ENCODE peak calls at places on chromosomes 16 and 17, in four cellular contexts. One of them, this sample, is unnamed.

GRCh38 chr17:33039874-33040273 is 48.2 kb downstream of the SPACA3 start:
- DNase-seq in skeletal muscle cell: peak; percentile 43
- DNase-seq in HCT116: no peak
- DNase-seq in cardiac fibroblast: peak; percentile 48
- DNase-seq in this sample: no peak

GRCh38 chr16:85754403-85754802 is 3.5 kb upstream of the C16orf74 start:
- DNase-seq in cardiac fibroblast: no peak
- DNase-seq in HCT116: no peak
- DNase-seq in skeletal muscle cell: no peak
- DNase-seq in this sample: no peak

GRCh38 chr16:57784334-57784733 is 18.0 kb downstream of the KIFC3 start:
- DNase-seq in HCT116: no peak
- DNase-seq in cardiac fibroblast: no peak
- DNase-seq in skeletal muscle cell: no peak
- DNase-seq in this sample: no peak

GRCh38 chr16:77276686-77277085 is 77.5 kb downstream of the SYCE1L start:
- DNase-seq in HCT116: no peak
- DNase-seq in skeletal muscle cell: no peak
- DNase-seq in cardiac fibroblast: no peak
- DNase-seq in this sample: no peak

GRCh38 chr16:66278111-66278531 is 88.4 kb upstream of the CDH5 start:
- DNase-seq in HCT116: no peak
- DNase-seq in cardiac fibroblast: no peak
- DNase-seq in skeletal muscle cell: no peak
- DNase-seq in this sample: no peak

GRCh38 chr16:68229431-68230175 is 6.3 kb downstream of the ESRP2 start:
- DNase-seq in HCT116: no peak
- DNase-seq in cardiac fibroblast: peak; percentile 81
- DNase-seq in skeletal muscle cell: peak; percentile 21
- DNase-seq in this sample: no peak

GRCh38 chr16:77599793-77600415 is 122.4 kb upstream of the NUDT7 start:
- DNase-seq in HCT116: peak; percentile 19
- DNase-seq in cardiac fibroblast: peak; percentile 46
- DNase-seq in skeletal muscle cell: no peak
- DNase-seq in this sample: no peak

GRCh38 chr17:40563371-40564052 is 1.8 kb downstream of the CCR7 start:
- DNase-seq in cardiac fibroblast: no peak
- DNase-seq in HCT116: no peak
- DNase-seq in skeletal muscle cell: no peak
- DNase-seq in this sample: no peak

GRCh38 chr16:78677332-78677731 is 577.9 kb downstream of the WWOX start:
- DNase-seq in HCT116: no peak
- DNase-seq in skeletal muscle cell: no peak
- DNase-seq in cardiac fibroblast: peak; percentile 11
- DNase-seq in this sample: no peak

GRCh38 chr17:2624292-2624731 is 30.9 kb downstream of the PAFAH1B1 start:
- DNase-seq in cardiac fibroblast: no peak
- DNase-seq in skeletal muscle cell: no peak
- DNase-seq in HCT116: no peak
- DNase-seq in this sample: no peak

GRCh38 chr16:30458561-30459394 is 13.1 kb upstream of the SEPHS2 start:
- DNase-seq in HCT116: no peak
- DNase-seq in cardiac fibroblast: no peak
- DNase-seq in skeletal muscle cell: no peak
- DNase-seq in this sample: no peak

GRCh38 chr17:40617678-40618240 is 29.9 kb downstream of the SMARCE1 start:
- DNase-seq in HCT116: no peak
- DNase-seq in skeletal muscle cell: no peak
- DNase-seq in cardiac fibroblast: no peak
- DNase-seq in this sample: no peak

GRCh38 chr16:68529931-68530667 is 9.0 kb upstream of the ZFP90 start:
- DNase-seq in HCT116: peak; percentile 41
- DNase-seq in cardiac fibroblast: peak; percentile 88
- DNase-seq in skeletal muscle cell: peak; percentile 54
- DNase-seq in this sample: peak; percentile 31

GRCh38 chr17:17818088-17818526 is 18.7 kb downstream of the SREBF1 start:
- DNase-seq in HCT116: no peak
- DNase-seq in skeletal muscle cell: no peak
- DNase-seq in cardiac fibroblast: no peak
- DNase-seq in this sample: no peak

GRCh38 chr16:77596243-77596642 is 126.1 kb upstream of the NUDT7 start:
- DNase-seq in cardiac fibroblast: peak; percentile 17
- DNase-seq in HCT116: no peak
- DNase-seq in skeletal muscle cell: no peak
- DNase-seq in this sample: no peak

GRCh38 chr17:179721-180379 is 1.6 kb downstream of the DOC2B start:
- DNase-seq in skeletal muscle cell: no peak
- DNase-seq in HCT116: no peak
- DNase-seq in cardiac fibroblast: no peak
- DNase-seq in this sample: no peak

GRCh38 chr16:7025616-7026190 is 306.9 kb upstream of the RBFOX1 start:
- DNase-seq in HCT116: no peak
- DNase-seq in skeletal muscle cell: no peak
- DNase-seq in cardiac fibroblast: no peak
- DNase-seq in this sample: no peak